ENCODE peak calls at places on chromosomes 4 and X, in six cellular contexts. W, Y, D, I, N and T are unnamed samples.

GRCh38 chrX:37812110-37812509 is 32.3 kb downstream of the CYBB start:
- DNase-seq in Y (no peak), I (no peak), D (no peak), W (no peak), N (no peak), T (no peak)

GRCh38 chr4:121900132-121900983 is 30.1 kb upstream of the BBS7 start:
- DNase-seq in W (peak), I (peak), Y (peak), N (peak), D (peak), T (peak)

GRCh38 chr4:75598390-75598789 is 31.9 kb downstream of the CDKL2 start:
- DNase-seq in I (peak), D (no peak), Y (no peak), N (no peak), W (no peak), T (no peak)

GRCh38 chrX:3177851-3178250 is 136.6 kb downstream of the ARSF start:
- DNase-seq in W (no peak), Y (no peak), D (no peak), I (no peak), N (no peak), T (no peak)

GRCh38 chr4:182671749-182672148 is 245.4 kb downstream of the DCTD start:
- DNase-seq in I (no peak), W (no peak), D (no peak), Y (no peak), N (peak), T (no peak)

GRCh38 chrX:151753313-151754041 is 18.9 kb downstream of the CNGA2 start:
- DNase-seq in N (peak), I (peak), W (peak), Y (peak), D (no peak), T (peak)

GRCh38 chr4:3085948-3086670 is 11.6 kb downstream of the HTT start:
- DNase-seq in D (no peak), I (no peak), Y (no peak), N (no peak), W (no peak), T (no peak)

GRCh38 chr4:78061939-78062603 is 4.9 kb downstream of the FRAS1 start:
- DNase-seq in I (no peak), Y (no peak), N (no peak), W (no peak), D (no peak), T (no peak)

GRCh38 chr4:59243038-59243437 is 1957.1 kb upstream of the ADGRL3 start:
- DNase-seq in I (no peak), W (no peak), Y (no peak), N (no peak), D (no peak), T (no peak)

GRCh38 chr4:175947117-175947722 is 118.4 kb upstream of the WDR17 start:
- DNase-seq in N (peak), Y (no peak), I (peak), D (no peak), W (no peak), T (peak)

GRCh38 chrX:155645180-155645579 is 32.4 kb upstream of the TMLHE start:
- DNase-seq in Y (no peak), W (no peak), D (no peak), I (no peak), N (no peak), T (no peak)

GRCh38 chr4:3652586-3652985 is 113.6 kb upstream of the ADRA2C start:
- DNase-seq in D (no peak), Y (no peak), N (no peak), W (no peak), I (no peak), T (no peak)

GRCh38 chrX:117711774-117712173 is 404.8 kb downstream of the KLHL13 start:
- DNase-seq in N (no peak), W (no peak), I (no peak), Y (no peak), D (no peak), T (no peak)

GRCh38 chr4:499563-499962 is 553 bp downstream of the PIGG start:
- DNase-seq in N (no peak), I (no peak), D (no peak), Y (no peak), W (no peak), T (no peak)

GRCh38 chr4:86921608-86922252 is 13.1 kb upstream of the AFF1 start:
- DNase-seq in I (no peak), W (no peak), Y (no peak), N (no peak), D (no peak), T (no peak)

GRCh38 chrX:120308959-120309872 is 2.0 kb downstream of the TMEM255A start:
- DNase-seq in N (peak), Y (peak), I (peak), W (peak), D (peak), T (peak)

GRCh38 chrX:145729635-145730034 is 88.0 kb upstream of the SLITRK2 start:
- DNase-seq in Y (no peak), N (no peak), I (no peak), D (no peak), W (no peak), T (no peak)

GRCh38 chr4:143225167-143225566 is 40.5 kb downstream of the USP38 start:
- DNase-seq in W (no peak), D (no peak), Y (no peak), N (no peak), I (no peak), T (no peak)

GRCh38 chr4:83075271-83075670 is 39.3 kb downstream of the PLAC8 start:
- DNase-seq in W (no peak), I (no peak), Y (no peak), D (no peak), N (no peak), T (no peak)

GRCh38 chrX:2449135-2449886 is 51.5 kb downstream of the DHRSX start:
- DNase-seq in Y (no peak), D (no peak), N (no peak), I (no peak), W (no peak), T (no peak)

GRCh38 chrX:119359618-119360382 is 39.3 kb upstream of the SLC25A43 start:
- DNase-seq in I (no peak), W (no peak), D (no peak), N (no peak), Y (no peak), T (no peak)

GRCh38 chr4:185625503-185625902 is 90.2 kb upstream of the PDLIM3 start:
- DNase-seq in D (no peak), Y (no peak), I (no peak), W (no peak), N (no peak), T (no peak)

GRCh38 chr4:1608196-1608820 is 75.8 kb downstream of the FAM53A start:
- DNase-seq in I (no peak), Y (no peak), D (no peak), W (no peak), N (no peak), T (no peak)

GRCh38 chr4:48337726-48338125 is 3.6 kb upstream of the SLAIN2 start:
- DNase-seq in D (no peak), W (no peak), N (no peak), Y (no peak), I (no peak), T (no peak)

GRCh38 chr4:17771284-17771908 is 10.0 kb downstream of the FAM184B start:
- DNase-seq in Y (no peak), N (peak), D (no peak), I (no peak), W (no peak), T (no peak)

GRCh38 chr4:2333356-2333841 is 71.5 kb upstream of the MXD4 start:
- DNase-seq in Y (no peak), W (peak), N (no peak), I (peak), D (peak), T (no peak)

GRCh38 chr4:81648576-81649272 is 177.0 kb upstream of the RASGEF1B start:
- DNase-seq in N (no peak), W (peak), Y (no peak), I (peak), D (peak), T (peak)

GRCh38 chr4:139986108-139986507 is 167.9 kb downstream of the MAML3 start:
- DNase-seq in Y (no peak), W (no peak), I (no peak), N (no peak), D (no peak), T (no peak)

GRCh38 chrX:15468036-15468435 is 25.1 kb downstream of the PIR start:
- DNase-seq in N (peak), D (no peak), Y (no peak), I (no peak), W (peak), T (peak)

GRCh38 chr4:159227984-159228383 is 125.1 kb downstream of the RAPGEF2 start:
- DNase-seq in W (no peak), I (no peak), Y (peak), N (peak), D (no peak), T (no peak)
- TF ChIP-seq CTCF in W (no peak), I (no peak), Y (no peak), N (no peak), D (no peak), T (no peak)

GRCh38 chr4:113684534-113685091 is 76.9 kb downstream of the CAMK2D start:
- DNase-seq in W (no peak), N (peak), D (no peak), I (peak), Y (peak), T (no peak)
- TF ChIP-seq CTCF in W (no peak), N (peak), D (no peak), I (no peak), Y (no peak), T (no peak)

DNA sequence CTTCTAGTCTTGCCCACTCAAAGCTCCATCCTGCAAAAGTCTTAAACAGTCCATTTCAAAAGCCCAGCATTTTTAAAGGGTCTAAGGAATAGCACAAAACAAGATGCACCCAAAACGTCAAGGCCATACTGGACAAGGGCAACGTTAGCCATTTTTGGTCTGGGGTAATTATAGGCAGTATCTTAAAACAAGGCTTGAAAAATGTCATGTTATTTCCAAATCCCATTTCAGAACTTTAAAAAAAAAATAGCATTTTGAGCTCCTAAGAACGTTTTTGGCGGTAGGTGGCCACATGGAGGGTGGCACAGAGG is 584 bp upstream of the TMEM165 start:
- DNase-seq in W (no peak), D (no peak), I (no peak), Y (no peak), N (no peak), T (no peak)
- TF ChIP-seq CTCF in W (no peak), D (no peak), I (no peak), Y (no peak), N (peak), T (no peak)

DNA sequence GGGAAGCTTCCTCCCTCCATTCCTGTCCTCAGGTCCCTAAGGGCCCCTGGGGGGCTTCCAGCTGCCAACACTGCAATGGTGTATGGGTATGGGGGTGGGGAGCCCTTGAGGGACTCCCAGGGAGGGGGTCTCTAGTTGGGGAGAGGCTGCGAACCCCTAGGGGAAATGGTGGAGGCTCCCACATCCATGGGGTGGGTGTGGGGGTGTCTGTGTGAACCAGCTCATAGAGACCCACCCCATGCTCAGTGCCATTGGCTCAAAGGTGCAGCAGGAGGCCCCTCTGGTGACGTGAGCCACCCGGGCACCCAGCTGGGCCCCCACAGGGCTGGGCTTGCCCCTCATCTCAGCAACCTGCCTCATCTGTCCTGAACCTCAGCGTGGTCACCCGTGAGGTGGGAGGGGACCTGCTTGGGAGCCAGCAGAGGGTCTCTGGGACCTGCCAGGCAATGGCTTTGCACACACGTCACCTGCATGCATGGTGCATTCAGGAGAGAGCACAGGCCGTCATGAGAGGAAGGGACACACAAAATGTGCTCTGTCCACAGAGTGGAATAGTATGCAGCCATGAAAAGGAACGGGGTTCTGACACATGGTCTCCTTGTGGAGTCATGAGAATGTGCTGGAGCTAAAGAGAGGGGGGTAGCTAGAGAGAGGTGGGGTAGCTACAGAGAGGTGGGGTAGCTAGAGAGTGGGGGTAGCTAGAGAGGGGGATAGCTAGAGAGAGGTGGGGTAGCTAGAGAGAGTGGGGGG is 22.7 kb upstream of the PLCXD1 start:
- DNase-seq in N (no peak), D (no peak), Y (no peak), I (no peak), W (no peak), T (no peak)
- TF ChIP-seq CTCF in N (no peak), D (no peak), Y (no peak), I (no peak), W (no peak), T (no peak)

DNA sequence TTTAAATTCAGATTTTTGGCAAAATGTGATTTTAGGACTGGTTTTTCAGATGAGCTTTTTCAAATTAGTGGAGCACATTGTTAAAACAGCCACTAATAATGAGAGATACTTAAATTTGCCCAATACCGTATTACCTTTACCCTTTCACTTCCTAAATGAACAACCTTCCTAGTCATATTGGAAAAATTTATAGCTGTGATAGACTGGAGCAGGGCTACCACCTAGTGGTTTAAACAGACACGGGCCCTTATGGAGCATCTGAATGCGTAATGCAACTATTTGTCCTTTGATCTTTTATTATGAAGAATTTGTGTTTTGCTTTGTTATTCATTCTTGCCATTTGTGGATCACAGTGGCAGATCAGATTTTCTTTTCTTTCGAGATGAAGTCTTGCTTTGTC is 72.7 kb downstream of the KDM6A start:
- DNase-seq in I (no peak), Y (no peak), N (no peak), D (no peak), W (no peak), T (no peak)
- TF ChIP-seq CTCF in I (no peak), Y (no peak), N (no peak), D (peak), W (no peak), T (no peak)

GRCh38 chr4:7651461-7651921 is 216.8 kb upstream of the PSAPL1 start:
- DNase-seq in W (no peak), I (no peak), Y (peak), N (no peak), D (no peak), T (no peak)

GRCh38 chr4:7649741-7650531 is 215.2 kb upstream of the PSAPL1 start:
- DNase-seq in Y (no peak), D (peak), N (no peak), W (no peak), I (no peak), T (no peak)

GRCh38 chr4:7649411-7649740 is 214.6 kb upstream of the PSAPL1 start:
- DNase-seq in I (no peak), Y (no peak), W (no peak), N (no peak), D (no peak), T (no peak)

GRCh38 chr4:7652006-7652405 is 217.3 kb upstream of the PSAPL1 start:
- DNase-seq in I (no peak), N (no peak), D (no peak), Y (no peak), W (no peak), T (no peak)

GRCh38 chr4:7650606-7651400 is 216.1 kb upstream of the PSAPL1 start:
- DNase-seq in W (no peak), D (no peak), N (peak), Y (peak), I (no peak), T (no peak)
- TF ChIP-seq CTCF in W (no peak), D (no peak), N (peak), Y (no peak), I (no peak), T (no peak)